ENCODE peak calls at places on chromosomes 3 and 15, in six cellular contexts. F, C, K, A, P and E are unnamed samples.

GRCh38 chr3:8460815-8461482 is 40.7 kb upstream of the LMCD1 start:
- DNase-seq in C (no peak), K (no peak), A (peak; percentile 94), P (no peak), F (peak; percentile 72), E (peak; percentile 63)

GRCh38 chr15:57018151-57018550 is 99.7 kb downstream of the TCF12 start:
- DNase-seq in C (no peak), A (no peak), F (no peak), K (no peak), P (no peak), E (no peak)

GRCh38 chr15:78004919-78005634 is 72.4 kb downstream of the TBC1D2B start:
- DNase-seq in A (peak; percentile 85), P (peak; percentile 83), F (peak; percentile 95), K (peak; percentile 79), C (no peak), E (peak; percentile 80)

GRCh38 chr3:123080864-123081562 is 14.2 kb downstream of the PDIA5 start:
- DNase-seq in P (no peak), F (no peak), A (no peak), C (no peak), K (no peak), E (no peak)

GRCh38 chr3:107408513-107408912 is 31.3 kb downstream of the CCDC54 start:
- DNase-seq in C (no peak), K (no peak), A (no peak), F (no peak), P (no peak), E (no peak)

GRCh38 chr15:51401872-51402517 is 60.5 kb downstream of the GLDN start:
- DNase-seq in P (no peak), A (no peak), K (peak; percentile 40), C (peak; percentile 74), F (peak; percentile 26), E (peak; percentile 40)

GRCh38 chr3:48997714-48998637 is 7.9 kb downstream of the P4HTM start:
- DNase-seq in F (no peak), K (no peak), A (no peak), C (no peak), P (no peak), E (no peak)

GRCh38 chr3:186964629-186965028 is 34.3 kb downstream of the ST6GAL1 start:
- DNase-seq in K (no peak), A (no peak), P (no peak), F (no peak), C (no peak), E (no peak)

GRCh38 chr15:93720607-93721006 is 510.8 kb upstream of the MCTP2 start:
- DNase-seq in A (no peak), P (no peak), K (no peak), C (no peak), F (no peak), E (no peak)

GRCh38 chr15:65087873-65088642 is 11.5 kb downstream of the KBTBD13 start:
- DNase-seq in C (no peak), P (no peak), F (no peak), A (no peak), K (peak; percentile 63), E (no peak)

GRCh38 chr15:79853492-79854328 is 43.1 kb downstream of the MTHFS start:
- DNase-seq in F (peak; percentile 93), A (peak; percentile 75), C (peak; percentile 78), K (peak; percentile 43), P (peak; percentile 81), E (peak; percentile 84)

GRCh38 chr15:69164807-69165636 is 4.6 kb downstream of the GLCE start:
- DNase-seq in F (peak; percentile 88), C (no peak), K (no peak), P (peak; percentile 41), A (no peak), E (no peak)

GRCh38 chr15:75785771-75786563 is 57.3 kb upstream of the UBE2Q2 start:
- DNase-seq in F (no peak), P (no peak), A (no peak), K (no peak), C (peak; percentile 78), E (no peak)

GRCh38 chr15:89654311-89654761 is 931 bp downstream of the KIF7 start:
- DNase-seq in F (peak; percentile 36), A (peak; percentile 20), K (no peak), P (no peak), C (no peak), E (no peak)

GRCh38 chr15:75698399-75698747 is 14.3 kb downstream of the CSPG4 start:
- DNase-seq in F (no peak), C (no peak), K (no peak), P (no peak), A (no peak), E (no peak)

GRCh38 chr15:100373942-100374341 is 32.2 kb upstream of the ADAMTS17 start:
- DNase-seq in K (no peak), A (no peak), P (no peak), C (no peak), F (no peak), E (no peak)

GRCh38 chr15:24977686-24978085 is 22.9 kb downstream of the SNRPN start:
- DNase-seq in A (no peak), C (no peak), F (no peak), P (no peak), K (no peak), E (no peak)

GRCh38 chr3:42544492-42545283 is 37.1 kb downstream of the SEC22C start:
- DNase-seq in K (no peak), C (peak; percentile 48), P (no peak), A (no peak), F (no peak), E (peak; percentile 8)

GRCh38 chr15:64500695-64501395 is 40.5 kb downstream of the ZNF609 start:
- DNase-seq in A (no peak), C (no peak), K (no peak), F (no peak), P (no peak), E (no peak)

GRCh38 chr3:15903164-15903563 is 105.4 kb upstream of the ANKRD28 start:
- DNase-seq in F (peak; percentile 19), C (no peak), K (peak; percentile 18), A (no peak), P (no peak), E (no peak)

GRCh38 chr15:98976500-98976899 is 31.1 kb downstream of the PGPEP1L start:
- DNase-seq in P (no peak), K (no peak), F (no peak), A (no peak), C (no peak), E (no peak)

GRCh38 chr3:75101329-75102147 is 487.1 kb upstream of the CNTN3 start:
- DNase-seq in C (peak; percentile 51), F (no peak), P (no peak), A (no peak), K (no peak), E (no peak)

GRCh38 chr3:14624498-14624897 is 27.1 kb upstream of the CCDC174 start:
- DNase-seq in P (no peak), A (no peak), F (no peak), C (no peak), K (no peak), E (no peak)

GRCh38 chr3:128504957-128505730 is 12.1 kb upstream of the GATA2 start:
- DNase-seq in K (no peak), C (no peak), P (no peak), A (no peak), F (no peak), E (no peak)
- TF ChIP-seq CTCF in K (no peak), C (no peak), P (no peak), A (no peak), F (no peak), E (no peak)

GRCh38 chr3:128488636-128488994 is 4.4 kb downstream of the GATA2 start:
- DNase-seq in F (no peak), C (no peak), K (no peak), A (no peak), P (no peak), E (no peak)

GRCh38 chr3:128486692-128487537 is 6.1 kb downstream of the GATA2 start:
- DNase-seq in A (no peak), P (no peak), K (peak; percentile 54), C (peak; percentile 63), F (peak; percentile 41), E (no peak)

GRCh38 chr3:128488995-128489859 is 3.8 kb downstream of the GATA2 start:
- DNase-seq in A (no peak), C (peak; percentile 59), P (no peak), F (no peak), K (peak; percentile 86), E (no peak)

GRCh38 chr3:128487538-128487812 is 5.5 kb downstream of the GATA2 start:
- DNase-seq in P (no peak), K (no peak), F (no peak), A (no peak), C (no peak), E (no peak)

DNA sequence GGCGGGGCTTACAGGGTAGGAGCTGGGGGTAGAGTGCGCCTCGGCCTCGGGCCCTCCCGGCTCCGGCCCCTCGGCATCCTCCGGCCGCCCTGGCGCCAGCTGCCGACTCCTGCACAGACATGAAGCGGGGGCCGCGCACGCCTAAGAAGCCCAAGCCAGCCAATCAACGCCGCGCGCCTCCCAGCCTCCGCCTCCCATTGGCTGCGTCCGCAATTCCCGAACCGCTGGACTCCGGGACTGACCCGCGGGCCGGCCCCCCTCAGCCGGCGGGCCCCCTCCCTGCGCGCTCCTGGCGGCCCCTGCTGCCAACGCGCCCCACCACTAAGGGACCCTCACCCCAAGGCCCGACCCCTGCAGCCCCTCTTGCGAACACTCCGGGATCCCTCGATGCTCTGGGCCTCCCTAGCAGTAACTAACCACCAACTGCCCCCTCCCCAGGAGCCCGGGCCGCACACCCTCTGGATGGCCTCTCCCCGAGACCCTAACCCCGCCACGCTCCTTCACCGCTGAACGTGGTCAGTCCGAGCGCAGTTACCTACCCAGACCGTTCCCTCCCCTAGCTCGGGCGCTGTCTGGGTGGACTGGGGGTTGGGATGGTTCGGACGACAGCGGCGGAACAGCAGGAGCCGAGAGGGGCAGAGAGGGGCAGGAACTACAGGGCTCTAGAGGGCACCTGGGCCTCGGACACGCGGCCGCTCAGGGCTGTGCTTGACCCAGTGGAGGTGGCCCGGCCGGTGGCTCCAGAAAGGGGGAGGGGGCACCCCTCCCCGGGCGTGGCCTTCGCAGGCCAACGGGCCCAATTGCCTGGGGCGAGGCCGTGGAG is 5.0 kb downstream of the GATA2 start:
- DNase-seq in P (peak; percentile 80), F (peak; percentile 87), C (peak; percentile 96), K (peak; percentile 94), A (peak; percentile 82), E (peak; percentile 25)
- H3K27ac ChIP-seq in P (peak overlapping the region; percentile 75), F (peak overlapping the region; percentile 81), C (peak overlapping the region; percentile 4), K (peak overlapping the region; percentile 80), A (peak overlapping the region; percentile 25), E (no peak overlapping the region)

DNA sequence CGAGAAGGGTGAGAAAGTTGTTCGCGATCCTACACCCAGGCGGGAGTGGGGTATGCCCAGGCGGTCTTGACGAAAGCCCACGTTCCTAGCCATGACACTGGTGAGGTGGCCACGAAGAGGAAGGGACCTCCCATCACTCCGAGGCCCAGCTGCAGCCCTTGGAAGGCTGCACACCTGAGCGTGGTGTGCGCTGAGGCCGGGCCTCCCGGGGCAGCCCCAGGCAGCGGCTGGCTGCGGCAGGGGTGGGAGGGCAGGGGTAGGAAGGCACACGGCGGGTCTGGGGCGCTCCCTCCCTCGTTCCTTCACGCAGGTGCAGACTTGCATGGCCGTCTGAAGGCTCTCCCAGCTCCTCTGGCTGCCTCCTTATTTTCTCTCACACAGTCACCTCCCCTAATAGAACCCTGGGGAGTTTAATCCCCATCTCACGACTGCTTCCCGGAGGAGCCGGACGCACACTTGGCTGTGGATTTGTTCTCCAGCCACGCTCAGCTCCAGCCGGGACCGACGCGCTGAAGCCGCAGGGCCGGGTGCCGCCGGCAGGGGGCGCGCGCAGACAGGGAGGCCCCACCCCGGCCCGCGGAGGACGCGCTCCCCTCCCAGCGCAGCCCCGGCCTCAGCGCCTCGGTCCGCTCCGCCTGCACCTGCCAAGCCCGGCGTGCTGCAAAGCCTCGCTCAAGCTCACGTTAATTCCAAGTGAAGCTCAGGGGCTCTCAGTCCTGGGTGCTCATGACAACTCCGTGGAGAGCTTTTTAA is 37.8 kb upstream of the MUC4 start:
- DNase-seq in F (no peak), C (peak; percentile 46), P (no peak), A (no peak), K (no peak), E (no peak)
- TF ChIP-seq CTCF in F (no peak), C (peak; percentile 51), P (no peak), A (no peak), K (no peak), E (no peak)

GRCh38 chr3:194275721-194276120 is 75.4 kb downstream of the CPN2 start:
- DNase-seq in P (no peak), C (no peak), F (no peak), A (no peak), K (no peak), E (no peak)
- H3K27ac ChIP-seq in P (no peak overlapping the region), C (no peak overlapping the region), F (no peak overlapping the region), A (no peak overlapping the region), K (no peak overlapping the region), E (no peak overlapping the region)